ENCODE peak calls at places on chromosome 11, in seven cellular contexts. K is KG1; Y is pancreas; S is GM23248; J is NCI-H146; R is stimulated activated CD4-positive, alpha-beta T cell treated with anti-CD3 and anti-CD28 coated beads, TNF-alpha, amount 100 ng/mL, for 1 hour; A is ELR. P is an unnamed sample.

GRCh38 chr11:27395556-27396258 is 32.7 kb upstream of the CCDC34 start:
- DNase-seq in K (no peak), Y (peak; percentile 32), S (peak; percentile 70), J (peak; percentile 90), R (no peak), A (peak; percentile 43), P (peak; percentile 39)

GRCh38 chr11:125569913-125570621 is 790 bp downstream of the EI24 start:
- DNase-seq in K (no peak), Y (peak; percentile 60), S (peak; percentile 49), J (no peak), R (no peak), A (peak; percentile 37), P (peak; percentile 13)

GRCh38 chr11:17633987-17634775 is 85.2 kb upstream of the MYOD1 start:
- DNase-seq in K (no peak), Y (no peak), S (no peak), J (no peak), R (no peak), A (no peak), P (no peak)

GRCh38 chr11:115939726-115940421 is 435.7 kb upstream of the CADM1 start:
- DNase-seq in K (no peak), Y (no peak), S (no peak), J (peak; percentile 91), R (no peak), A (no peak), P (no peak)

GRCh38 chr11:8234425-8234821 is 29.3 kb downstream of the LMO1 start:
- DNase-seq in K (no peak), Y (no peak), S (no peak), J (no peak), R (no peak), A (no peak), P (no peak)

GRCh38 chr11:69123593-69124545 is 31.9 kb upstream of the SMIM38 start:
- DNase-seq in K (no peak), Y (no peak), S (no peak), J (no peak), R (no peak), A (no peak), P (no peak)

GRCh38 chr11:60740573-60740972 is 16.1 kb downstream of the MS4A18 start:
- DNase-seq in K (no peak), Y (no peak), S (no peak), J (peak; percentile 38), R (no peak), A (no peak), P (no peak)

GRCh38 chr11:12184696-12185095 is 74.3 kb downstream of the MICAL2 start:
- DNase-seq in K (no peak), Y (no peak), S (peak; percentile 70), J (no peak), R (no peak), A (peak; percentile 58), P (no peak)

GRCh38 chr11:9260182-9261146 is 4.7 kb downstream of the DENND5A start:
- DNase-seq in K (no peak), Y (no peak), S (peak; percentile 33), J (no peak), R (no peak), A (peak; percentile 22), P (no peak)

GRCh38 chr11:619625-620050 is 3.9 kb upstream of the IRF7 start:
- DNase-seq in K (no peak), Y (no peak), S (no peak), J (no peak), R (no peak), A (no peak), P (no peak)

GRCh38 chr11:66467756-66468155 is 1.1 kb downstream of the PELI3 start:
- DNase-seq in K (no peak), Y (peak; percentile 33), S (peak; percentile 25), J (peak; percentile 45), R (no peak), A (no peak), P (no peak)

GRCh38 chr11:75311858-75312288 is 39.6 kb downstream of the ARRB1 start:
- DNase-seq in K (no peak), Y (no peak), S (peak; percentile 68), J (no peak), R (no peak), A (no peak), P (no peak)

GRCh38 chr11:134024420-134025085 is 44.3 kb upstream of the JAM3 start:
- DNase-seq in K (no peak), Y (no peak), S (peak; percentile 91), J (no peak), R (no peak), A (peak; percentile 91), P (peak; percentile 44)